ENCODE peak calls at places on chromosomes 11 and 22, in five cellular contexts. G, J, N, Z and X are unnamed samples.

GRCh38 chr22:46528121-46528610 is 9.3 kb downstream of the CELSR1 start:
- ATAC-seq in G (peak), J (peak), N (peak), Z (peak), X (no peak)

GRCh38 chr22:26285632-26286031 is 116.4 kb downstream of the SEZ6L start:
- ATAC-seq in G (no peak), J (no peak), N (no peak), Z (no peak), X (no peak)

GRCh38 chr22:24542641-24543040 is 12.3 kb downstream of the GUCD1 start:
- ATAC-seq in G (no peak), J (no peak), N (no peak), Z (no peak), X (no peak)

GRCh38 chr11:75474878-75475766 is 42.1 kb upstream of the KLHL35 start:
- ATAC-seq in G (peak), J (no peak), N (no peak), Z (peak), X (peak)

GRCh38 chr11:125519865-125520834 is 24.1 kb upstream of the FEZ1 start:
- ATAC-seq in G (no peak), J (no peak), N (no peak), Z (no peak), X (no peak)

GRCh38 chr11:70572974-70573260 is 174.6 kb downstream of the CTTN start:
- ATAC-seq in G (no peak), J (no peak), N (no peak), Z (no peak), X (no peak)

GRCh38 chr11:50298182-50298988 is 265.7 kb downstream of the OR4C45 start:
- ATAC-seq in G (peak), J (no peak), N (no peak), Z (no peak), X (no peak)

GRCh38 chr11:93054881-93055280 is 85.4 kb downstream of the MTNR1B start:
- ATAC-seq in G (peak), J (peak), N (no peak), Z (peak), X (no peak)

GRCh38 chr11:3920148-3920852 is 64.8 kb downstream of the STIM1 start:
- ATAC-seq in G (peak), J (no peak), N (no peak), Z (peak), X (peak)

GRCh38 chr11:4118107-4118506 is 23.5 kb downstream of the RRM1 start:
- ATAC-seq in G (no peak), J (no peak), N (no peak), Z (no peak), X (no peak)

GRCh38 chr22:50305658-50306566 is 1.5 kb downstream of the PLXNB2 start:
- ATAC-seq in G (no peak), J (peak), N (no peak), Z (peak), X (peak)

GRCh38 chr11:117953029-117953671 is 23.9 kb upstream of the TMPRSS13 start:
- ATAC-seq in G (peak), J (no peak), N (no peak), Z (peak), X (no peak)

GRCh38 chr11:13329670-13330401 is 52.2 kb downstream of the BMAL1 start:
- ATAC-seq in G (no peak), J (no peak), N (no peak), Z (no peak), X (no peak)

GRCh38 chr22:25645266-25645665 is 80.8 kb downstream of the GRK3 start:
- ATAC-seq in G (no peak), J (no peak), N (no peak), Z (no peak), X (no peak)

GRCh38 chr11:72070486-72070885 is 9.9 kb downstream of the NUMA1 start:
- ATAC-seq in G (no peak), J (no peak), N (no peak), Z (no peak), X (no peak)

GRCh38 chr11:112037527-112037926 is 12.3 kb downstream of the DLAT start:
- ATAC-seq in G (no peak), J (no peak), N (no peak), Z (no peak), X (no peak)

GRCh38 chr11:85697747-85698146 is 11.8 kb upstream of the CCDC89 start:
- ATAC-seq in G (no peak), J (no peak), N (no peak), Z (peak), X (no peak)

GRCh38 chr22:32583074-32583677 is 108.6 kb downstream of the FBXO7 start:
- ATAC-seq in G (no peak), J (no peak), N (peak), Z (no peak), X (no peak)

GRCh38 chr11:44030276-44030932 is 17.4 kb upstream of the ACCSL start:
- ATAC-seq in G (no peak), J (no peak), N (no peak), Z (no peak), X (peak)

DNA sequence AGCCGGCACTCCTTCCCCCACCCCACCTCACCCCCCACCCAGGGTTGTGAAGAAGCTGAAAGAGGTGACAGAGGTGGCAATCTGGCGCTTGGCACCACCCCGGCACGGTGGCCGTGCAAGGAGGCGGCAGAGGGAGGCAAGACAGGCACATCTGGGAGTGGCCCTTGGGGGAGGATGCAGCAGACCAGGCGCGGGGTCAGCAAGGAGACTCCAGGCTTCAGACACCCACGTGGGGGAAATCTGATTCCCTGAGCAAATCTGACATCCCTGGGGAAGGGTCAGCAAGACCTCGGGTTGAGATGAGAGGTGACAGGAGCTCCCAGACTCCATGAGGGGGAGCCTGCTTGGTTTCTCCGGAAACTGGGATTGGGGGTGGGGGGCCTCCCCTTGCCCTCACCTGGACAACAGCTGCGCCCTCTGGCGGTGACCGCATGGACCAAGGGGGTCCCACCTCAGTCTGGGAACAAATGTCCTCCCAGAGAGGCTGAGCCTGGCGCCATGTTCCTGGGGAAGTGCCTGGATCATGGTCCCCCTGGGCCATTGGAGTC is 4.0 kb upstream of the RCOR2 start:
- ATAC-seq in G (peak), J (no peak), N (peak), Z (peak), X (no peak)
- TF ChIP-seq EP300 in G (no peak), J (no peak), N (peak), Z (no peak), X (no peak)

GRCh38 chr22:42615092-42615859 is 593 bp upstream of the POLDIP3 start:
- ATAC-seq in G (peak), J (peak), N (peak), Z (peak), X (peak)
- TF ChIP-seq EP300 in G (peak), J (no peak), N (peak), Z (no peak), X (no peak)

GRCh38 chr11:63622318-63622717 is 8.1 kb upstream of the PLAAT3 start:
- ATAC-seq in G (peak), J (peak), N (peak), Z (no peak), X (no peak)

GRCh38 chr11:63619967-63620366 is 5.7 kb upstream of the PLAAT3 start:
- ATAC-seq in G (no peak), J (no peak), N (no peak), Z (no peak), X (no peak)

GRCh38 chr11:63623513-63624140 is 9.4 kb upstream of the PLAAT3 start:
- ATAC-seq in G (peak), J (no peak), N (no peak), Z (no peak), X (no peak)

GRCh38 chr11:63616953-63617352 is 2.7 kb upstream of the PLAAT3 start:
- ATAC-seq in G (no peak), J (no peak), N (no peak), Z (no peak), X (no peak)

DNA sequence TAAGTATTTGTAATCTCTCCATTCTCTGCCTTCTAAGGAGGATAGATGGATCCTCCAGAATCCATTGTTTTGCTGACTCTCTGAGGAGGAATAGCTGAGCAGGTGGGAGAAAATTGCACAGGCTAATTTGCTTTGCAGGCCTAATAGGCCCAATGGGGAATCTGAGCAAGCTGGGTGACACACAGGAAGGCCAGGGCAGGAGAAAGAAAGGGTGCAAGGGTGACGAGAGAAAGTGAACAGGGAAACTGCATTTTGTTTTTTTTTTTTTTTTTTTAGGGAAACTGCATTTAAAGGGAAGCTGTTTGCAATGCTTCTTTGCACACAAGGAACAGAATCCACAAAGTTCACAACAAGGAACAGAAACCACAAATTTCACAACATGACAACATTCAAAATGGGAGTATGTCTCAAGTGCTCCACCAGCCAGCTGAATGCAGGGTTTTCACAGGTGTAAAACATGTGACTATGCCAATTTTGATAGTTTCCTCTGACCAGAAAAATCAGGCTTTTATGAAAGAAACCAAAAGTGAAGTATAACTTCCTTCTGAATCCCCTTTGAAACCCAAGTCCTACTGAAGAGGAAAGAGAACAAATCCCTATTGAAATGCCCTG is 6.8 kb upstream of the PLAAT3 start:
- ATAC-seq in G (no peak), J (no peak), N (no peak), Z (no peak), X (no peak)
- TF ChIP-seq EP300 in G (no peak), J (no peak), N (no peak), Z (no peak), X (no peak)

DNA sequence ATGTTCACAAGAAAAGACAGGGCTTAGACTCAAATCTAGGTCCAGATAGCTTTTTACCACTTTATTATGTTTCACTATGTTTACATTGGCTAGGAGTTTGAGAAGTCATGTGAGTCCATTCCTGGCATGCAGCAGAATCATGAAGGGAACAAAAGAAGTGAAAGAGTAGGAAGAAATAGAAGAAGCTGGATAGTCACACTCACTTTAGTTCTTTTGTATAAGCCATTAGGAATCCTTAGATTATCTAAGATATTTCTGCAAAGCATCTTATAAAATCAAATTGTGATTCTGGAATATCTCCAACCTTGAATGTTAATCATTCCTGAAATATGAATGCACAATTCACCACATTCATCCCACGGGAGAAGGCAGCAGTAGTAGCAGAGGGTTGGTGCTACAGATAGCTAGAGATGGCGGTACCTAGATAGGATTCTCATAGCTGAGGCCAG is 31.9 kb downstream of the MAML2 start:
- ATAC-seq in G (no peak), J (no peak), N (no peak), Z (no peak), X (no peak)
- TF ChIP-seq EP300 in G (no peak), J (no peak), N (no peak), Z (no peak), X (no peak)